ENCODE peak calls at places on chromosomes 6 and 20, in nine cellular contexts. I is CD8-positive, alpha-beta T cell; A is neural crest cell; U is heart right ventricle; G is astrocyte of the cerebellum; X is cardiac fibroblast; W is endodermal cell; O is lower leg skin; D is mesothelial cell of epicardium. B is an unnamed sample.

GRCh38 chr6:88388589-88388988 is 222.4 kb upstream of the CNR1 start:
- DNase-seq in U (no peak), I (no peak), G (no peak), A (no peak), X (no peak), D (no peak), O (no peak), W (no peak), B (no peak)

GRCh38 chr6:138772596-138773176 is 883 bp upstream of the CCDC28A start:
- DNase-seq in O (no peak), G (no peak), D (no peak), X (no peak), W (no peak), I (no peak), U (no peak), A (peak; percentile 3), B (no peak)

GRCh38 chr6:43927525-43928210 is 157.7 kb downstream of the VEGFA start:
- DNase-seq in U (no peak), D (no peak), X (no peak), G (no peak), O (no peak), W (no peak), A (no peak), I (no peak), B (no peak)

GRCh38 chr20:46122071-46122470 is 4.0 kb downstream of the CD40 start:
- DNase-seq in U (no peak), W (no peak), D (no peak), I (no peak), G (peak; percentile 68), A (no peak), O (no peak), X (peak; percentile 61), B (no peak)

GRCh38 chr20:24873015-24873620 is 76.0 kb upstream of the CST7 start:
- DNase-seq in X (no peak), W (no peak), G (no peak), U (no peak), A (no peak), D (no peak), O (no peak), I (no peak), B (no peak)

GRCh38 chr6:2185056-2185455 is 60.3 kb downstream of the GMDS start:
- DNase-seq in W (no peak), D (no peak), U (no peak), O (no peak), I (no peak), X (peak; percentile 14), A (no peak), G (no peak), B (no peak)

GRCh38 chr6:22036267-22036666 is 260.6 kb downstream of the PRL start:
- DNase-seq in U (no peak), W (peak; percentile 86), I (no peak), D (no peak), A (no peak), X (peak; percentile 40), G (no peak), O (no peak), B (no peak)

GRCh38 chr20:38764563-38765355 is 16.5 kb downstream of the ACTR5 start:
- DNase-seq in X (peak; percentile 90), G (peak; percentile 26), I (no peak), U (no peak), O (peak; percentile 18), W (no peak), A (no peak), D (no peak), B (no peak)

GRCh38 chr6:17011985-17012384 is 89.9 kb upstream of the STMND1 start:
- DNase-seq in O (no peak), W (no peak), A (no peak), X (no peak), I (no peak), U (no peak), D (no peak), G (no peak), B (no peak)

GRCh38 chr6:17015551-17016381 is 86.1 kb upstream of the STMND1 start:
- DNase-seq in I (peak; percentile 37), W (no peak), U (peak; percentile 9), D (no peak), X (peak; percentile 23), G (no peak), O (no peak), A (no peak), B (no peak)

GRCh38 chr6:17013701-17014100 is 88.1 kb upstream of the STMND1 start:
- DNase-seq in I (no peak), O (no peak), W (no peak), U (no peak), G (peak; percentile 45), A (no peak), X (peak; percentile 86), D (no peak), B (no peak)

GRCh38 chr6:17015144-17015543 is 86.7 kb upstream of the STMND1 start:
- DNase-seq in I (no peak), W (no peak), D (no peak), O (no peak), U (no peak), A (no peak), X (peak; percentile 74), G (peak; percentile 84), B (no peak)

DNA sequence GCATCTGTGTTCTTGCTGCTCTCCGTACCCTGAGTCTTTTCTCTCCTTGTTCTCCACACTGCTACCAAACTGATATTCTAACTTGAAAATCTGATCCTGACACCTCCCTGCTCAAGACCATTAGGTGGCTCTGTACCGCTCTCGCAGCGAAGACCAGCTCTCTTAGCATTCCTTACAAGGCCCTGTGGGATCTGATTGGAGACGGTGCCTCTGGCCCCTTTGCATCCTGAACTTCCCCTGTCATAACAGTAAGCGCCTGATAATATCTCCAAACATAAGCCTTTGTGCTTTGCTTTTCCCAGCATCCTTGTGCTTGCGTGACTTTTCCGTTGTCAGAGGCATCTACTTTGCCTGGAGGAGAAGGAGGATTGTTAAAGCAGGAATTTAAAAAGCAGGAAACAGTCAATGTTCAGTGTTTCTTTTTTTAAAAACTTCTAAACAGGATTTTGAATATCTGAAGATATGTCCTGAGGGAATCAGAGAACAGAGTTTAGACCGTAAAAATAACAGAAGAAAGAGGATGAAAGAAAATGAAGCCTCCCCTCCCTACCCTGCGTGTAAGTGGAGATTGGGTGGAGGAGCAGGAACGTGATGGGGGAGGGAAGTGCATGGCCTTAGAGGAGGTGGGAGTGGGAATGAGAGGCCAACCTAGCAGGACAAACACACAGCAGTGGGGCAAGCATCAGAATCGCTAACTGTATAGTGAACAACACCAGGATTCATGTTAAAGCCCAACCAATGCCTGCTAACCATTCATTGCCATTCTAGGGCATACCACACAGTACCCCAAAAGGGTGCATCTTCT is 89.2 kb upstream of the STMND1 start:
- DNase-seq in A (no peak), O (no peak), U (no peak), W (peak; percentile 77), D (no peak), I (no peak), G (no peak), X (peak; percentile 61), B (no peak)
- TF ChIP-seq CTCF in A (no peak), O (no peak), U (peak; percentile 29), W (peak; percentile 57), D (no peak), I (no peak), G (no peak), X (peak; percentile 23), B (peak; percentile 55)

GRCh38 chr6:40106840-40107239 is 172.6 kb upstream of the MOCS1 start:
- DNase-seq in U (no peak), D (no peak), W (no peak), O (no peak), G (no peak), I (no peak), A (no peak), X (no peak), B (no peak)

GRCh38 chr6:40116829-40117228 is 182.6 kb upstream of the MOCS1 start:
- DNase-seq in G (no peak), A (no peak), D (no peak), W (no peak), U (no peak), I (no peak), O (no peak), X (no peak), B (no peak)

DNA sequence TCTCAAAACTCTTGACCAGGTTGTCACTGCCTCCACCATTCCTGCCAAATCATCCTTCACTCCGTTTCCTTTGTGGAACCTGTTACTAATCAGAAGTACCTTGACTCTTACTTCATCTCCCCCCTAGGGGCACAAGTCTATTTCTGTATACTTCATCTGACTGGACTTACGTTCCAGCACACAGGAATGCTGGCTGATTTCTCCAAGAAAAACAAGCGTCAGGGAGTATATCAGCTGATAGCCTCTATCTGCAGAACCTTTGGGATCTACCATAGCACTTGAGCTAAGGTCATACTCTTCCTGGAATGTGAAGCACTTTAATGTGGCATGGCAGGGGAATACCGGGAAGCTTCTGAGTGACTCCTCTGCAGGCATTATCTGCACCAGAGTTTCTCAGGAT is 178.1 kb upstream of the MOCS1 start:
- DNase-seq in O (no peak), D (no peak), X (no peak), I (no peak), A (no peak), G (no peak), W (no peak), U (no peak), B (no peak)
- TF ChIP-seq CTCF in O (no peak), D (no peak), X (no peak), I (no peak), A (no peak), G (no peak), W (peak; percentile 45), U (no peak), B (no peak)

GRCh38 chr20:41318271-41318649 is 729 bp upstream of the ZHX3 start:
- DNase-seq in I (no peak), X (no peak), W (no peak), D (no peak), G (no peak), O (no peak), U (no peak), A (no peak), B (no peak)

GRCh38 chr20:41316602-41317535 is 662 bp downstream of the ZHX3 start:
- DNase-seq in W (peak; percentile 88), U (peak; percentile 85), X (peak; percentile 94), I (peak; percentile 70), G (peak; percentile 66), D (peak; percentile 51), A (peak; percentile 48), O (peak; percentile 78), B (peak; percentile 87)

GRCh38 chr20:41317536-41318270 is at the start of gene ZHX3:
- DNase-seq in G (peak; percentile 86), I (peak; percentile 97), X (peak; percentile 96), A (peak; percentile 93), D (peak; percentile 97), O (peak; percentile 91), U (peak; percentile 97), W (peak; percentile 98), B (peak; percentile 99)

GRCh38 chr20:41316009-41316408 is 1.5 kb downstream of the ZHX3 start:
- DNase-seq in I (no peak), W (no peak), D (no peak), X (peak; percentile 21), U (no peak), A (no peak), O (no peak), G (no peak), B (no peak)

DNA sequence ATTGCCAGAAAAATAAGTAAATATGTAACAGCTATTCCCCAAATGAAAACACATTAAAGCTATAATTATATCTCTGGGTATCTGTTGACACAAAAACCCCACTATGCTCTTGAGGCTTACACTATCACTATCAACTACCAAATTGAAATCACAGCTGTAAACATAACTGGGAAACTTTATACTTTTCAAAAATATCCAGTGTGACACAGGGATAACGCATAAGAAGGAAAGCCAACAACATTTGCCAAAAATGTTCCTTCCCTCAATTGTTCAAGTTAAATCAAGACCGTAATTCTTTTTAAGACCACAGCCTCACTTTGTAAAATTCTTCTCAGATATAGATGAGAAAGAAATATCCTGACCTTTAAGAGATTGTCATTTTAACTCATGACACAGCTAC is 3.1 kb downstream of the ZHX3 start:
- DNase-seq in D (no peak), G (no peak), U (no peak), O (no peak), I (no peak), W (no peak), X (no peak), A (no peak), B (no peak)
- TF ChIP-seq CTCF in D (no peak), G (no peak), U (no peak), O (no peak), I (no peak), W (no peak), X (no peak), A (no peak), B (no peak)

GRCh38 chr20:57694481-57694880 is 15.3 kb downstream of the PMEPA1 start:
- DNase-seq in I (no peak), U (no peak), A (no peak), X (no peak), G (no peak), D (no peak), W (no peak), O (no peak), B (no peak)

GRCh38 chr20:57692393-57692792 is 17.4 kb downstream of the PMEPA1 start:
- DNase-seq in I (no peak), D (no peak), W (no peak), O (no peak), G (no peak), A (no peak), X (no peak), U (no peak), B (no peak)

GRCh38 chr20:57693670-57694329 is 16.0 kb downstream of the PMEPA1 start:
- DNase-seq in G (no peak), O (no peak), X (no peak), U (no peak), W (no peak), I (no peak), D (no peak), A (no peak), B (no peak)

GRCh38 chr20:57695012-57695411 is 14.8 kb downstream of the PMEPA1 start:
- DNase-seq in U (no peak), G (no peak), I (no peak), D (no peak), O (no peak), W (no peak), A (no peak), X (no peak), B (no peak)

DNA sequence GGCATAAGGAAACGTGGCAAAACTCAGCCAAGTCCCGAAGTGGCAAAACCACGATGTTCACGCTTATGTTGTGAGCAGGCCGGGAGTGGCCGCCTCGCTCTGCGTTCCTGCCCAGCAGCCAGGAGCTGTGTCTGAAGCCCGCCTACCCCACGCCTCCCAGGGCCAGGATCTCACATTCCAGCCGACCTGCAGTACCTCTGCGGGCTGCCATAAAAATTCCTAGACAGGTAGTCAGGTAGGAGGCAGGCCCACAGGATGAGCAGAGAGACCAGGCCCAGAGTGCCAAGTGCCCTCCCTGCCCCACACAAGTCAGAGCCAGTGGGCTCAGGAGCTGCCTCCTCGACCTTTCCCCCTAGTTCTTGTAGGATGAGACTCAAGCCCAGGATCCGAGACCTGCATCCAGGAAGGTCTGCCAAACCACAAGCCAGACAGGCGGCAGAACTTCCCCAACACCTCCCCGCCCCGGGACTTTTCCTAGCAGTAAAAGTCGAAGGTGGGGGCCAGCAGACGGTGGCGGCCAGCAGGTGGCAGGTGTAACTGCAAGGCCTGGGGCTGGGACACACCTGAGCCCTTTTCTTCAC is 16.7 kb downstream of the PMEPA1 start:
- DNase-seq in U (no peak), D (no peak), I (no peak), G (no peak), O (no peak), A (no peak), X (no peak), W (peak; percentile 79), B (no peak)
- TF ChIP-seq CTCF in U (no peak), D (no peak), I (no peak), G (peak; percentile 20), O (no peak), A (no peak), X (no peak), W (peak; percentile 73), B (no peak)

B was measured in osteocyte.